ENCODE peak calls at places on chromosomes 12 and 14, in six cellular contexts. H is HepG2, P is HCT116, X is A549, Y is transverse colon, B is body of pancreas. A is an unnamed sample. For H3K4me1, the result is how much of the 10 kb centered on the place peaks cover.

GRCh38 chr12:25835385-25835784 is 123.1 kb upstream of the RASSF8 start:
- DNase-seq in H (no peak), P (no peak), X (no peak), Y (no peak), B (no peak), A (no peak)

GRCh38 chr14:90384543-90384911 is 12.3 kb upstream of the CALM1 start:
- DNase-seq in H (no peak), P (no peak), X (no peak), Y (no peak), B (no peak), A (no peak)

GRCh38 chr14:34119107-34119858 is 168.4 kb upstream of the EGLN3 start:
- DNase-seq in H (no peak), P (no peak), X (no peak), Y (no peak), B (no peak), A (no peak)

GRCh38 chr12:100058482-100059029 is 73.8 kb upstream of the ANKS1B start:
- DNase-seq in H (no peak), P (no peak), X (no peak), Y (no peak), B (no peak), A (no peak)

GRCh38 chr12:72493390-72493789 is 221.2 kb downstream of the TRHDE start:
- DNase-seq in H (no peak), P (no peak), X (no peak), Y (no peak), B (no peak), A (no peak)

GRCh38 chr12:109880938-109881337 is 597 bp upstream of the GLTP start:
- DNase-seq in H (no peak), P (no peak), X (no peak), Y (no peak), B (no peak), A (no peak)

GRCh38 chr12:62886796-62887195 is 48.2 kb downstream of the PPM1H start:
- DNase-seq in H (no peak), P (no peak), X (no peak), Y (no peak), B (no peak), A (no peak)

GRCh38 chr14:102525213-102526143 is 15.9 kb upstream of the ANKRD9 start:
- DNase-seq in H (peak), P (peak), X (no peak), Y (peak), B (peak), A (no peak)

GRCh38 chr12:108852674-108853073 is 4.7 kb downstream of the SSH1 start:
- DNase-seq in H (no peak), P (no peak), X (no peak), Y (no peak), B (no peak), A (no peak)
- TF ChIP-seq POLR2A in H (no peak), P (no peak), X (no peak), Y (no peak), B (peak), A (no peak)

GRCh38 chr12:112346194-112346593 is 36.0 kb downstream of the HECTD4 start:
- DNase-seq in H (no peak), P (no peak), X (no peak), Y (no peak), B (no peak), A (no peak)

GRCh38 chr12:112349440-112349839 is 32.8 kb downstream of the HECTD4 start:
- DNase-seq in H (no peak), P (no peak), X (no peak), Y (no peak), B (no peak), A (no peak)

GRCh38 chr12:112350593-112351592 is 31.3 kb downstream of the HECTD4 start:
- DNase-seq in H (no peak), P (no peak), X (no peak), Y (no peak), B (no peak), A (peak)

GRCh38 chr12:112344220-112344619 is 38.0 kb downstream of the HECTD4 start:
- DNase-seq in H (no peak), P (no peak), X (no peak), Y (no peak), B (no peak), A (no peak)

GRCh38 chr12:112347521-112347920 is 34.7 kb downstream of the HECTD4 start:
- DNase-seq in H (no peak), P (no peak), X (no peak), Y (no peak), B (no peak), A (no peak)
- H3K4me1 ChIP-seq in H (under half), P (under half), X (under half), Y (under half), B (under half), A (under half)

DNA sequence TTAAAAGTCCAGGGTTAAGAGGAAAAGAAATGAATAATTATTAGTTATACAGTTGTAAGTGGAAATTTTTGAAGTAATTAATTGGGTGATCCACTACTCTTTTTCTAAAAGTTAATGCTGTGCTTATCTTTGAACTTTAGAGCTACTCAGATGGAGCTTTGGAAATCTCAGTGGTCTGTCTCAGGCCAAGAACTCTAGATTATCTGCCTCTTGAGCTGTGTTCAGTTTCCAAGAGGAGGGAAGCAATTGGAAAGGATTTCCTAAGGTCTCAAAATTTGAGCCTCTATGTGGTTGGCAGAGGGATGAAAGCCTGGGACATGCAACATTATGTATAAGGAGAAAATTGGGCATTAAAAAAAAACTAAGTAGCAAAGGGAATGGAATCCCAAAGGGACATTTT is 334.0 kb upstream of the PRICKLE1 start:
- DNase-seq in H (no peak), P (no peak), X (no peak), Y (no peak), B (no peak), A (no peak)
- TF ChIP-seq POLR2A in H (no peak), P (no peak), X (no peak), Y (no peak), B (no peak), A (no peak)

GRCh38 chr12:64618953-64619590 is 8.8 kb downstream of the RASSF3 start:
- DNase-seq in H (no peak), P (no peak), X (no peak), Y (no peak), B (peak), A (no peak)

GRCh38 chr12:64627781-64628180 is 17.5 kb downstream of the RASSF3 start:
- DNase-seq in H (no peak), P (no peak), X (no peak), Y (no peak), B (no peak), A (no peak)

GRCh38 chr12:64625243-64626077 is 15.2 kb downstream of the RASSF3 start:
- DNase-seq in H (peak), P (peak), X (peak), Y (peak), B (peak), A (peak)

GRCh38 chr12:64621257-64621942 is 11.1 kb downstream of the RASSF3 start:
- DNase-seq in H (no peak), P (no peak), X (no peak), Y (no peak), B (no peak), A (no peak)

GRCh38 chr12:64624035-64624434 is 13.7 kb downstream of the RASSF3 start:
- DNase-seq in H (no peak), P (no peak), X (no peak), Y (no peak), B (no peak), A (no peak)
- H3K4me1 ChIP-seq in H (under half), P (under half), X (half or more), Y (under half), B (under half), A (under half)

GRCh38 chr12:121791671-121792496 is 1.6 kb downstream of the RHOF start:
- DNase-seq in H (peak), P (no peak), X (no peak), Y (peak), B (no peak), A (no peak)
- TF ChIP-seq POLR2A in H (no peak), P (no peak), X (no peak), Y (no peak), B (no peak), A (no peak)

DNA sequence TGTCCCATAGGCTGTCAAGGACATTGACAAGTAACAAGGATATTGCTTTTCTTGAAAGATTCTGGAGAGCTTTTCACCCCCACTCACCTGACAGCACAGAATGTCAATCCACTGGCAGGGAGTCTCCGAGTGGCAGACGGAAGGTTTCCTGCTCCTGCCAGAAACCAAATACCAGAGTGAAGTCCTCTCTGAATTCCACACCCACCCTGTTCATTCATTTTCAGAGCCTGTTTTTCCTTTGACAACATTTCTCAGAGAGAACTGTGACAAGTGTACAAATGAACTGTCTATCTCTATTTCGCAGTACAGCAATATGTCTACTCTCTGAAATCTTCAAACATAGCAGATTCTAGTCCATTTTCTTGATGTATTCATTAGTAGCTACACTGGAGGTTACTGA is 26.2 kb upstream of the BICD1 start:
- DNase-seq in H (no peak), P (no peak), X (no peak), Y (no peak), B (no peak), A (no peak)
- H3K4me1 ChIP-seq in H (under half), P (under half), X (under half), Y (under half), B (under half), A (under half)

GRCh38 chr14:57512221-57512620 is 18.6 kb upstream of the CCDC198 start:
- DNase-seq in H (no peak), P (no peak), X (no peak), Y (no peak), B (no peak), A (no peak)

GRCh38 chr14:57508756-57509155 is 15.1 kb upstream of the CCDC198 start:
- DNase-seq in H (no peak), P (no peak), X (no peak), Y (no peak), B (no peak), A (no peak)
- TF ChIP-seq POLR2A in H (no peak), P (no peak), X (no peak), Y (no peak), B (no peak), A (no peak)

DNA sequence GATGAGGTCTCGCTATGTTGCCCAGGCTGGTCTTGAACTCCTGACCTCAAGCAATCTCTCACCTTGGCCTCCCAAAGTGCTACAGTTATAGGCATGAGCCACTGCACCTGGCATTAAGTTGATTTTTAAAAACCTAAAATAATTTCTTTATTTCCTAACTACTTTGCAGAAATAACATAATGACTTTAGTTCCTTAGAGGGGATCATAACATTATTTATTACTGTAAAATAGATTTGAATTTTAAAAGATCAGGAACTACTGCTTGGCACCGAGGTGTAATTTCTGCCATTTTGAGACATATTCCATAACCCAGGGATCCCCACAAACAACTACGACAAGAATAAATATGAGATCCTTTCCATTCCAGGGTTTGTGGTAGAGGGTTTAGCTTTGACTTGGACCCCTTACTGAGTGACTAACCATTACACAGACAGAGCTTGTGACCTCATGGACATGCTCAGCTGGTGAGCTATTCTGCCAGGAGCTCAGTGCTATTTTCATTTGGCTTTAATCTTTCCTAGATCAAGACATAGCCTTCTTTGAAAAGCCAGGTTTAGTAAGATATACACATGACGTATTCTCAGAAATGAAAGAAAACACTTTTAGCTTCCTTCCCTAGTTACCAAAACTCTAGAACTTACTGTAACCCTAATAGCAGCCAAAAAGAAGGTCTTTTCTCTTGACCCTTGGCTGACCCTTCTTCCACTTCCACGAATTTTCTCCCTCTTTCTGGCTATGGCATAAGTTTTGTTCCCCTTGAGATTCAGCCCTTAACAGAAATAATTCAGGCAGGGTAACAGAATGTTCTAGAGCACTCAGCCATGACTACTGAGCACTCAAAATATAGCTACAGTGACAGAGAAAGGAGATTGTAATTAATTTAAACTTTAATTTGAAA is 75.1 kb upstream of the NUDT4 start:
- DNase-seq in H (no peak), P (no peak), X (no peak), Y (no peak), B (peak), A (no peak)
- H3K4me1 ChIP-seq in H (under half), P (under half), X (under half), Y (under half), B (under half), A (under half)

GRCh38 chr14:74907744-74908143 is 15.3 kb downstream of the RPS6KL1 start:
- DNase-seq in H (no peak), P (no peak), X (no peak), Y (no peak), B (no peak), A (no peak)

GRCh38 chr14:74904623-74905503 is 18.2 kb downstream of the RPS6KL1 start:
- DNase-seq in H (no peak), P (no peak), X (no peak), Y (no peak), B (no peak), A (no peak)

GRCh38 chr14:74902941-74903705 is 19.9 kb downstream of the RPS6KL1 start:
- DNase-seq in H (no peak), P (no peak), X (no peak), Y (no peak), B (no peak), A (no peak)

GRCh38 chr14:74906923-74907620 is 16.0 kb downstream of the RPS6KL1 start:
- DNase-seq in H (no peak), P (no peak), X (no peak), Y (peak), B (no peak), A (no peak)

DNA sequence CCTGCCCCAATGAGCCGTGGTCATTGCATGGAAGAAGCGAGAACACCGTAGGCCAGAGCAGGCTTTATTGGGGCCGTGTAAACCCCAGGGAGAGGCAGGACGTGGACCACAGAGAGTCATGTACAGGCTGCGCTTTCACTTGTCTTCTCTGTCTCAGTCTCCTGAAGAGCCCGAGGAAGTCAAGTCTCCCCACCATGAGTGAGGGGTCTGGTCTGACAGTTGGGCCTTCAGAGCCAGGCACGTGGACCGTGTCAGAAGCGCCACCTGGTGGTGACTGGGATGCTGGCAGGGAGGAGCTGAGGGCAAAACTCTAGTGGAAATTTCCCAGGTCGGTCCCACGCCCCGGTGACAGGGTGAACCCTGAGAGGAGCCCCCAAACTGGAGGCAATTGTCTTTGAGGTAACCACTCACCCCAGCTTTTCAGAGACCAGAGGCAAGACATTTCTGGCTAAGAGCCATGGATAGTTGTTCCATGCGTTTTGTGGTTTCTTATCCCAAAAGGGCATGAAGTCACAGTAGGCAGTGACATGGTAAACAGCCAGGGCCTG is 17.4 kb downstream of the RPS6KL1 start:
- DNase-seq in H (peak), P (peak), X (peak), Y (peak), B (peak), A (peak)
- TF ChIP-seq POLR2A in H (no peak), P (no peak), X (no peak), Y (no peak), B (no peak), A (no peak)

GRCh38 chr12:47822863-47823262 is 3.2 kb upstream of the HDAC7 start:
- DNase-seq in H (no peak), P (no peak), X (no peak), Y (no peak), B (no peak), A (no peak)
- H3K4me1 ChIP-seq in H (under half), P (under half), X (half or more), Y (under half), B (under half), A (under half)